ENCODE peak calls at places on chromosomes 7 and 10, in nine cellular contexts. One of them, this sample, is unnamed.

GRCh38 chr7:28083159-28083997 is 97.2 kb downstream of the JAZF1 start:
- DNase-seq in cardiac muscle cell: peak
- DNase-seq in adipocyte: peak
- DNase-seq in aorta: no peak
- DNase-seq in HL-60: peak
- DNase-seq in HCT116: no peak
- DNase-seq in bronchial epithelial cell: peak
- DNase-seq in heart right ventricle: no peak
- DNase-seq in fibroblast of lung: no peak
- DNase-seq in this sample: peak

GRCh38 chr7:78953726-78954363 is 499.6 kb downstream of the MAGI2 start:
- DNase-seq in aorta: no peak
- DNase-seq in adipocyte: peak
- DNase-seq in HCT116: no peak
- DNase-seq in HL-60: no peak
- DNase-seq in heart right ventricle: no peak
- DNase-seq in fibroblast of lung: peak
- DNase-seq in cardiac muscle cell: no peak
- DNase-seq in bronchial epithelial cell: no peak
- DNase-seq in this sample: no peak

GRCh38 chr10:3060481-3060889 is 6.9 kb upstream of the PFKP start:
- DNase-seq in cardiac muscle cell: no peak
- DNase-seq in HCT116: no peak
- DNase-seq in aorta: no peak
- DNase-seq in bronchial epithelial cell: no peak
- DNase-seq in adipocyte: no peak
- DNase-seq in heart right ventricle: no peak
- DNase-seq in fibroblast of lung: no peak
- DNase-seq in HL-60: no peak
- DNase-seq in this sample: no peak

GRCh38 chr10:97444212-97444611 is 1.6 kb downstream of the EXOSC1 start:
- DNase-seq in cardiac muscle cell: no peak
- DNase-seq in fibroblast of lung: no peak
- DNase-seq in heart right ventricle: no peak
- DNase-seq in bronchial epithelial cell: no peak
- DNase-seq in aorta: no peak
- DNase-seq in adipocyte: no peak
- DNase-seq in HL-60: no peak
- DNase-seq in HCT116: no peak
- DNase-seq in this sample: no peak

GRCh38 chr7:34603711-34604444 is 54.1 kb upstream of the NPSR1 start:
- DNase-seq in fibroblast of lung: no peak
- DNase-seq in adipocyte: no peak
- DNase-seq in cardiac muscle cell: no peak
- DNase-seq in HL-60: no peak
- DNase-seq in HCT116: no peak
- DNase-seq in bronchial epithelial cell: no peak
- DNase-seq in aorta: no peak
- DNase-seq in heart right ventricle: peak
- DNase-seq in this sample: no peak

GRCh38 chr7:47669178-47669878 is 87.4 kb upstream of the TNS3 start:
- DNase-seq in HL-60: peak
- DNase-seq in heart right ventricle: peak
- DNase-seq in bronchial epithelial cell: peak
- DNase-seq in fibroblast of lung: peak
- DNase-seq in adipocyte: peak
- DNase-seq in HCT116: no peak
- DNase-seq in cardiac muscle cell: peak
- DNase-seq in aorta: peak
- DNase-seq in this sample: peak

GRCh38 chr10:114491933-114492332 is 87.6 kb upstream of the AFAP1L2 start:
- DNase-seq in adipocyte: no peak
- DNase-seq in HCT116: no peak
- DNase-seq in fibroblast of lung: peak
- DNase-seq in bronchial epithelial cell: peak
- DNase-seq in heart right ventricle: no peak
- DNase-seq in HL-60: no peak
- DNase-seq in aorta: no peak
- DNase-seq in cardiac muscle cell: no peak
- DNase-seq in this sample: no peak

GRCh38 chr7:117169907-117170306 is 153.0 kb downstream of the WNT2 start:
- DNase-seq in fibroblast of lung: peak
- DNase-seq in bronchial epithelial cell: peak
- DNase-seq in HCT116: no peak
- DNase-seq in heart right ventricle: no peak
- DNase-seq in aorta: no peak
- DNase-seq in HL-60: no peak
- DNase-seq in adipocyte: no peak
- DNase-seq in cardiac muscle cell: no peak
- DNase-seq in this sample: no peak

GRCh38 chr10:90779573-90779972 is 78.3 kb downstream of the HTR7 start:
- DNase-seq in HL-60: no peak
- DNase-seq in adipocyte: no peak
- DNase-seq in HCT116: peak
- DNase-seq in aorta: no peak
- DNase-seq in heart right ventricle: no peak
- DNase-seq in cardiac muscle cell: no peak
- DNase-seq in fibroblast of lung: peak
- DNase-seq in bronchial epithelial cell: peak
- DNase-seq in this sample: no peak

GRCh38 chr10:110522365-110522988 is 24.8 kb downstream of the DUSP5 start:
- DNase-seq in aorta: no peak
- DNase-seq in cardiac muscle cell: peak
- DNase-seq in adipocyte: no peak
- DNase-seq in fibroblast of lung: peak
- DNase-seq in heart right ventricle: no peak
- DNase-seq in bronchial epithelial cell: peak
- DNase-seq in HL-60: no peak
- DNase-seq in HCT116: no peak
- DNase-seq in this sample: no peak

GRCh38 chr7:144100607-144101006 is 8.8 kb upstream of the OR2A2 start:
- DNase-seq in HCT116: no peak
- DNase-seq in cardiac muscle cell: no peak
- DNase-seq in adipocyte: no peak
- DNase-seq in bronchial epithelial cell: no peak
- DNase-seq in fibroblast of lung: no peak
- DNase-seq in HL-60: no peak
- DNase-seq in heart right ventricle: no peak
- DNase-seq in aorta: no peak
- DNase-seq in this sample: no peak
- H3K4me3 ChIP-seq in HCT116: no peak
- H3K4me3 ChIP-seq in cardiac muscle cell: no peak
- H3K4me3 ChIP-seq in adipocyte: no peak
- H3K4me3 ChIP-seq in bronchial epithelial cell: no peak
- H3K4me3 ChIP-seq in fibroblast of lung: no peak
- H3K4me3 ChIP-seq in HL-60: no peak
- H3K4me3 ChIP-seq in heart right ventricle: no peak
- H3K4me3 ChIP-seq in aorta: no peak
- H3K4me3 ChIP-seq in this sample: no peak

GRCh38 chr7:123143206-123143605 is 56.6 kb downstream of the SLC13A1 start:
- DNase-seq in fibroblast of lung: no peak
- DNase-seq in HCT116: no peak
- DNase-seq in aorta: no peak
- DNase-seq in HL-60: no peak
- DNase-seq in bronchial epithelial cell: no peak
- DNase-seq in heart right ventricle: no peak
- DNase-seq in adipocyte: no peak
- DNase-seq in cardiac muscle cell: no peak
- DNase-seq in this sample: no peak
- H3K4me3 ChIP-seq in fibroblast of lung: no peak
- H3K4me3 ChIP-seq in HCT116: no peak
- H3K4me3 ChIP-seq in aorta: no peak
- H3K4me3 ChIP-seq in HL-60: no peak
- H3K4me3 ChIP-seq in bronchial epithelial cell: no peak
- H3K4me3 ChIP-seq in heart right ventricle: no peak
- H3K4me3 ChIP-seq in adipocyte: no peak
- H3K4me3 ChIP-seq in cardiac muscle cell: no peak
- H3K4me3 ChIP-seq in this sample: no peak

GRCh38 chr7:151113344-151114150 is 27.3 kb downstream of the AGAP3 start:
- DNase-seq in fibroblast of lung: peak
- DNase-seq in aorta: no peak
- DNase-seq in cardiac muscle cell: peak
- DNase-seq in bronchial epithelial cell: peak
- DNase-seq in adipocyte: peak
- DNase-seq in HL-60: no peak
- DNase-seq in HCT116: peak
- DNase-seq in heart right ventricle: no peak
- DNase-seq in this sample: no peak

GRCh38 chr7:151115121-151115835 is 29.0 kb downstream of the AGAP3 start:
- DNase-seq in cardiac muscle cell: peak
- DNase-seq in fibroblast of lung: peak
- DNase-seq in HCT116: no peak
- DNase-seq in adipocyte: peak
- DNase-seq in aorta: no peak
- DNase-seq in HL-60: no peak
- DNase-seq in heart right ventricle: no peak
- DNase-seq in bronchial epithelial cell: no peak
- DNase-seq in this sample: no peak

GRCh38 chr7:151115836-151116418 is 29.7 kb downstream of the AGAP3 start:
- DNase-seq in bronchial epithelial cell: peak
- DNase-seq in HL-60: no peak
- DNase-seq in fibroblast of lung: no peak
- DNase-seq in cardiac muscle cell: no peak
- DNase-seq in adipocyte: no peak
- DNase-seq in heart right ventricle: no peak
- DNase-seq in HCT116: peak
- DNase-seq in aorta: no peak
- DNase-seq in this sample: no peak

GRCh38 chr7:151116603-151117002 is 30.3 kb downstream of the AGAP3 start:
- DNase-seq in bronchial epithelial cell: no peak
- DNase-seq in HL-60: no peak
- DNase-seq in cardiac muscle cell: no peak
- DNase-seq in adipocyte: no peak
- DNase-seq in aorta: no peak
- DNase-seq in HCT116: no peak
- DNase-seq in fibroblast of lung: no peak
- DNase-seq in heart right ventricle: no peak
- DNase-seq in this sample: no peak

DNA sequence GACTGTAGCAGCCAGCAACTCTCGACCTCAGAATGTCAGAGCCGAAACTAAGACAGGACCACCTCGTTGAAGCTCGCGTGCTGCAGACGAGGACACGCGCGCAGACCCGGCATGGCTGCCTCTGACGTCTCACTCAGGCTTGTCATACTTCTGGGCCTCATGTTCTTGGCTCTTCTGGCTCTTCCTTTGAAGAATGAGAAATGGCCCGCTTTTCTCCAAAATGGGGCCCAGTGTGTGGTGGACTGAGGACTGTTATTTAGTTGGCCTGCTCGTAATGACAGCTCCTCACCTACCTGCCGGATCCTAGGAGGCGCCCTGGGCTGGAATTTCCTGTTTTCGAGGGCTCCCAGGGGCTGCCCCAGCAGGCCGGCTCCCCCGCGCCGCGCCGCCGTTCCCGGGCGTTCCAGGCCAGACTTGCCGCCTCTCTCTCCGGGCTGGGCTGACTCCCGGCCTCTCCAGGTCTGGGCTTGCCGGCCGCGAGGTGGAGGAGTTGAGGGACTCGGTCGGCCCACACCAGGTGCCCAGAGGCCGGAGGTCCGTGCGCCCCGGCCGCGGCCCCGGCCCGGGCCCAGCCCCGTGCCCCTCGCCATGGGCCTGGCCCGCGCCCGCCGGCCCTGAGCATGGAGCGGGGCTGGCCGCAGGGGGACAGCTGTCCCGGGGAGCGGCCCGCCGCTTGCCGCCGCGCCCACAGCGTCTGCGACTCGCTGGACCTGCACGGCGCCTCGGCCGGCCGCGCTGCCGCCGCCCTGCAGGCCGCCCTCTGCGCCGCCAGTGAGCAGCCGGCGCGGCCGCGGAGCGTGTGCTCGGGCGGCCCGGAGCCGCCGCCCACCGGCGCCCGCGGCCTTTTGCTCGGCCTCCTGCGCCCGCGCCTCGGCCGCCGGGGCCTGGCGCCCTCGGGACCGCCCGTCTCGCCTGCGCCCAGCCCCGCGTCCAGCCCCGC is 28.1 kb downstream of the AGAP3 start:
- DNase-seq in HCT116: no peak
- DNase-seq in adipocyte: peak
- DNase-seq in cardiac muscle cell: peak
- DNase-seq in fibroblast of lung: peak
- DNase-seq in HL-60: no peak
- DNase-seq in aorta: no peak
- DNase-seq in heart right ventricle: no peak
- DNase-seq in bronchial epithelial cell: peak
- DNase-seq in this sample: no peak
- H3K4me3 ChIP-seq in HCT116: peak
- H3K4me3 ChIP-seq in adipocyte: no peak
- H3K4me3 ChIP-seq in cardiac muscle cell: peak
- H3K4me3 ChIP-seq in fibroblast of lung: no peak
- H3K4me3 ChIP-seq in HL-60: no peak
- H3K4me3 ChIP-seq in aorta: peak
- H3K4me3 ChIP-seq in heart right ventricle: peak
- H3K4me3 ChIP-seq in bronchial epithelial cell: peak
- H3K4me3 ChIP-seq in this sample: peak

GRCh38 chr7:134629445-134629844 is 17.2 kb upstream of the BPGM start:
- DNase-seq in HL-60: no peak
- DNase-seq in HCT116: no peak
- DNase-seq in heart right ventricle: no peak
- DNase-seq in cardiac muscle cell: no peak
- DNase-seq in adipocyte: no peak
- DNase-seq in fibroblast of lung: no peak
- DNase-seq in aorta: no peak
- DNase-seq in bronchial epithelial cell: no peak
- DNase-seq in this sample: no peak

GRCh38 chr7:134630237-134630636 is 16.4 kb upstream of the BPGM start:
- DNase-seq in fibroblast of lung: no peak
- DNase-seq in bronchial epithelial cell: no peak
- DNase-seq in HL-60: no peak
- DNase-seq in aorta: no peak
- DNase-seq in heart right ventricle: no peak
- DNase-seq in cardiac muscle cell: no peak
- DNase-seq in HCT116: no peak
- DNase-seq in adipocyte: no peak
- DNase-seq in this sample: no peak

GRCh38 chr7:134632052-134632451 is 14.6 kb upstream of the BPGM start:
- DNase-seq in HL-60: no peak
- DNase-seq in fibroblast of lung: no peak
- DNase-seq in heart right ventricle: no peak
- DNase-seq in cardiac muscle cell: no peak
- DNase-seq in adipocyte: no peak
- DNase-seq in HCT116: no peak
- DNase-seq in bronchial epithelial cell: no peak
- DNase-seq in aorta: no peak
- DNase-seq in this sample: no peak

GRCh38 chr7:134632937-134633540 is 13.6 kb upstream of the BPGM start:
- DNase-seq in fibroblast of lung: peak
- DNase-seq in HCT116: peak
- DNase-seq in aorta: no peak
- DNase-seq in heart right ventricle: no peak
- DNase-seq in adipocyte: peak
- DNase-seq in HL-60: no peak
- DNase-seq in cardiac muscle cell: peak
- DNase-seq in bronchial epithelial cell: peak
- DNase-seq in this sample: no peak

DNA sequence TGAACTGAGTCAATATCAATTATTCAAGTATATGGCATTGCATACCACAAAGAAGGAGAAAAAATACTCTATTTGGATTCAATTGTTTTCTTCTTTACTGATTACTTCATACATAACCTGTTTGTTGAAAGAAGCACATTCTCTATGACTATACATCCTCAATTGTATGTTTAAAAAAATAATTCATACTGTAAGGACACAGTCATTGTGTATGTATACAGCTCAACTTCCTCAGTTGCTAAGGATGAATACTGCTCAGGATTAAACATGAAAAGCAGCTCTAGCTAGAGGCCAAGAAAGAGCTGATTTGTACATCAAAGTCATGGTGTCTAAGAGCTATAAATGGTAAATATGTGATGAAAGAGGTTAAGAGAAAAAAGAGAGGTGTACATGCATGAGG is 15.8 kb upstream of the BPGM start:
- DNase-seq in adipocyte: peak
- DNase-seq in bronchial epithelial cell: peak
- DNase-seq in heart right ventricle: no peak
- DNase-seq in fibroblast of lung: no peak
- DNase-seq in HL-60: no peak
- DNase-seq in aorta: no peak
- DNase-seq in cardiac muscle cell: no peak
- DNase-seq in HCT116: no peak
- DNase-seq in this sample: no peak
- H3K4me3 ChIP-seq in adipocyte: no peak
- H3K4me3 ChIP-seq in bronchial epithelial cell: no peak
- H3K4me3 ChIP-seq in heart right ventricle: no peak
- H3K4me3 ChIP-seq in fibroblast of lung: no peak
- H3K4me3 ChIP-seq in HL-60: no peak
- H3K4me3 ChIP-seq in aorta: no peak
- H3K4me3 ChIP-seq in cardiac muscle cell: no peak
- H3K4me3 ChIP-seq in HCT116: no peak
- H3K4me3 ChIP-seq in this sample: no peak

This sample was measured in skeletal muscle cell.